ENCODE peak calls at places on chromosomes 2 and 18, in four cellular contexts. I, L, H and M are unnamed samples.

GRCh38 chr18:770583-770961 is 41.5 kb downstream of the YES1 start:
- DNase-seq in I (no peak), L (peak), H (no peak), M (no peak)

GRCh38 chr2:168660859-168661258 is 141.6 kb upstream of the NOSTRIN start:
- DNase-seq in I (peak), L (no peak), H (no peak), M (no peak)

GRCh38 chr2:55252830-55253229 is 16.2 kb downstream of the MTIF2 start:
- DNase-seq in I (no peak), L (no peak), H (no peak), M (no peak)

GRCh38 chr2:67272195-67272594 is 124.9 kb upstream of the ETAA1 start:
- DNase-seq in I (no peak), L (no peak), H (no peak), M (no peak)

GRCh38 chr2:231260442-231260841 is 62.0 kb downstream of the ARMC9 start:
- DNase-seq in I (no peak), L (no peak), H (no peak), M (no peak)

GRCh38 chr2:237475704-237476107 is 11.3 kb upstream of the MLPH start:
- DNase-seq in I (no peak), L (no peak), H (no peak), M (no peak)

GRCh38 chr2:16287831-16288230 is 347.5 kb downstream of the MYCN start:
- DNase-seq in I (no peak), L (no peak), H (no peak), M (no peak)

GRCh38 chr2:89848763-89849162 is 1157.3 kb downstream of the RPIA start:
- DNase-seq in I (no peak), L (no peak), H (no peak), M (no peak)

GRCh38 chr2:3779650-3780049 is 76.3 kb downstream of the DCDC2C start:
- DNase-seq in I (no peak), L (no peak), H (no peak), M (no peak)